ENCODE peak calls at places on chromosomes 6 and 20, in five cellular contexts. W is body of pancreas, Y is HCT116, Z is prostate gland, T is H1. O is an unnamed sample.
A peak's percentile ranks its signal among the peaks of the same experiment; 100 is the strongest.

GRCh38 chr20:52809003-52809402 is 163.2 kb upstream of the TSHZ2 start:
- DNase-seq in Z (no peak), Y (no peak), T (no peak), W (no peak), O (no peak)

GRCh38 chr6:88761237-88762031 is 202.0 kb downstream of the RNGTT start:
- DNase-seq in T (no peak), W (no peak), Y (no peak), Z (no peak), O (no peak)

GRCh38 chr6:1893470-1894130 is 283.9 kb downstream of the FOXC1 start:
- DNase-seq in T (no peak), Z (no peak), W (peak; percentile 43), Y (no peak), O (no peak)

GRCh38 chr6:122400121-122400450 is 634 bp downstream of the HSF2 start:
- DNase-seq in Y (no peak), Z (no peak), W (no peak), T (no peak), O (no peak)

GRCh38 chr6:118810420-118811027 is 83.4 kb upstream of the ASF1A start:
- DNase-seq in Y (no peak), W (peak; percentile 17), Z (no peak), T (no peak), O (peak; percentile 66)

GRCh38 chr6:140736227-140736626 is 1361.8 kb upstream of the CITED2 start:
- DNase-seq in W (no peak), Y (no peak), T (no peak), Z (no peak), O (no peak)

GRCh38 chr20:56765172-56766073 is 136.3 kb downstream of the TFAP2C start:
- DNase-seq in T (no peak), W (no peak), Y (no peak), Z (peak; percentile 15), O (no peak)

GRCh38 chr6:107652526-107653182 is 162.7 kb downstream of the SOBP start:
- DNase-seq in Z (no peak), W (no peak), T (no peak), Y (no peak), O (no peak)

GRCh38 chr20:878511-879307 is 37.4 kb downstream of the ANGPT4 start:
- DNase-seq in Y (no peak), T (peak; percentile 81), Z (no peak), W (no peak), O (no peak)

GRCh38 chr20:52652271-52652670 is 319.9 kb upstream of the TSHZ2 start:
- DNase-seq in Y (no peak), Z (no peak), W (no peak), T (no peak), O (no peak)

GRCh38 chr6:18039481-18039880 is 52.0 kb upstream of the KIF13A start:
- DNase-seq in T (no peak), W (no peak), Z (no peak), Y (no peak), O (no peak)

GRCh38 chr6:45310118-45310788 is 17.9 kb upstream of the RUNX2 start:
- DNase-seq in T (no peak), Y (no peak), Z (no peak), W (no peak), O (no peak)

GRCh38 chr6:36224918-36225461 is 28.4 kb downstream of the BRPF3 start:
- DNase-seq in Y (no peak), W (no peak), Z (no peak), T (no peak), O (no peak)

GRCh38 chr6:105346052-105346451 is 56.8 kb downstream of the PREP start:
- DNase-seq in W (no peak), Y (no peak), Z (no peak), T (no peak), O (no peak)

GRCh38 chr6:36857325-36857724 is 17.3 kb downstream of the PPIL1 start:
- DNase-seq in W (no peak), Z (no peak), Y (no peak), T (no peak), O (no peak)

GRCh38 chr6:46799657-46800056 is 6.5 kb downstream of the MEP1A start:
- DNase-seq in T (no peak), Z (no peak), W (no peak), Y (no peak), O (no peak)

GRCh38 chr6:10395946-10396577 is 18.8 kb downstream of the TFAP2A start:
- DNase-seq in Y (no peak), T (no peak), W (no peak), Z (no peak), O (no peak)

GRCh38 chr20:41408986-41409385 is 42.4 kb upstream of the EMILIN3 start:
- DNase-seq in Y (no peak), W (no peak), T (no peak), Z (no peak), O (no peak)

GRCh38 chr20:58649288-58650180 is 1.5 kb upstream of the STX16 start:
- DNase-seq in W (peak; percentile 31), Z (no peak), Y (no peak), T (peak; percentile 56), O (peak; percentile 33)

GRCh38 chr6:54717849-54718455 is 128.6 kb upstream of the FAM83B start:
- DNase-seq in T (peak; percentile 79), W (peak; percentile 89), Y (peak; percentile 63), Z (peak; percentile 79), O (peak; percentile 46)

GRCh38 chr6:32183483-32184083 is 470 bp downstream of the AGER start:
- DNase-seq in Y (no peak), Z (no peak), W (no peak), T (no peak), O (no peak)

GRCh38 chr20:51738877-51739447 is 29.2 kb downstream of the ATP9A start:
- DNase-seq in Y (peak; percentile 80), T (no peak), Z (no peak), W (no peak), O (no peak)

GRCh38 chr20:61560361-61560853 is 308.3 kb downstream of the CDH4 start:
- DNase-seq in W (peak; percentile 52), Z (no peak), Y (no peak), T (peak; percentile 81), O (peak; percentile 49)

GRCh38 chr6:84526631-84527030 is 237.8 kb downstream of the TBX18 start:
- DNase-seq in Y (no peak), W (no peak), T (no peak), Z (no peak), O (no peak)

GRCh38 chr6:107941627-107942026 is 16.4 kb downstream of the SEC63 start:
- DNase-seq in Z (no peak), T (no peak), Y (no peak), W (peak; percentile 32), O (peak; percentile 36)

GRCh38 chr6:122789862-122790739 is 1.0 kb downstream of the SMPDL3A start:
- DNase-seq in Z (peak; percentile 36), T (no peak), W (peak; percentile 54), Y (no peak), O (no peak)

GRCh38 chr6:33742092-33742491 is 4.6 kb downstream of the IP6K3 start:
- DNase-seq in T (no peak), Y (no peak), Z (no peak), W (no peak), O (no peak)

GRCh38 chr6:156102129-156102528 is 646.5 kb upstream of the NOX3 start:
- DNase-seq in Y (peak; percentile 21), Z (no peak), T (peak; percentile 45), W (no peak), O (no peak)

GRCh38 chr20:53926428-53927028 is 143.9 kb downstream of the BCAS1 start:
- DNase-seq in Y (no peak), W (no peak), T (no peak), Z (no peak), O (no peak)
- TF ChIP-seq POLR2A in Y (no peak), W (no peak), T (no peak), Z (peak; percentile 28), O (no peak)

GRCh38 chr6:79076160-79076559 is 1.9 kb downstream of the PHIP start:
- DNase-seq in W (no peak), Y (no peak), T (no peak), Z (no peak), O (no peak)

GRCh38 chr6:79070206-79070825 is 7.7 kb downstream of the PHIP start:
- DNase-seq in Y (no peak), Z (no peak), T (no peak), W (no peak), O (no peak)

GRCh38 chr6:79072640-79073181 is 5.3 kb downstream of the PHIP start:
- DNase-seq in Y (no peak), W (no peak), Z (no peak), T (no peak), O (no peak)

GRCh38 chr6:79073888-79074287 is 4.2 kb downstream of the PHIP start:
- DNase-seq in W (no peak), Y (no peak), T (no peak), Z (no peak), O (no peak)

DNA sequence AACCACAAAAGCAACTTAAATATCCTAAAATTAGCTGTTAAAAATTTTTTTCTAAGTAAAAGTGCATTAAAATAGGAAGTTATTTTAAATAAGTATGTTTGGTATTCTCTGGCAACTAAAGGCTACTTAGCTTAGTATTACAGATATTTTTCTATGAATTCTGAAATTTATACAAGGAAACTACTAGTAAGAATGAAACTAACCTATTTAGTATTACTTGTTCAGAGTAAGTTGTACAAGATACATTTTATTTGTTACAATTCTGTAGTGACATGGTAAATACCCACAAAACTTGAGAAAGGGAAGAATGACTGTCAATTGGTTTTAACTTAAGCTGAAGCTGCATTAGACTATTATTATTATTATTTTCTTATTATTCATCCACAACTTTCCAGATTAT is 6.5 kb downstream of the PHIP start:
- DNase-seq in Z (no peak), W (no peak), Y (no peak), T (no peak), O (no peak)
- H3K4me1 ChIP-seq in Z (peaks cover 4% of the 10 kb centered on the region), W (peaks cover 17% of the 10 kb centered on the region), Y (peaks cover 4% of the 10 kb centered on the region), T (no peaks in the 10 kb centered on the region), O (peaks cover 27% of the 10 kb centered on the region)

GRCh38 chr20:59723108-59723500 is 118.8 kb downstream of the PHACTR3 start:
- DNase-seq in Y (no peak), Z (no peak), W (no peak), T (no peak), O (no peak)
- TF ChIP-seq POLR2A in Y (no peak), Z (no peak), W (no peak), T (no peak), O (no peak)

GRCh38 chr6:15489563-15489962 is 173.3 kb downstream of the DTNBP1 start:
- DNase-seq in W (no peak), T (no peak), Z (no peak), Y (no peak), O (no peak)
- H3K4me1 ChIP-seq in W (no peaks in the 10 kb centered on the region), T (peaks cover 22% of the 10 kb centered on the region), Z (no peaks in the 10 kb centered on the region), Y (no peaks in the 10 kb centered on the region), O (peaks cover 10% of the 10 kb centered on the region)

DNA sequence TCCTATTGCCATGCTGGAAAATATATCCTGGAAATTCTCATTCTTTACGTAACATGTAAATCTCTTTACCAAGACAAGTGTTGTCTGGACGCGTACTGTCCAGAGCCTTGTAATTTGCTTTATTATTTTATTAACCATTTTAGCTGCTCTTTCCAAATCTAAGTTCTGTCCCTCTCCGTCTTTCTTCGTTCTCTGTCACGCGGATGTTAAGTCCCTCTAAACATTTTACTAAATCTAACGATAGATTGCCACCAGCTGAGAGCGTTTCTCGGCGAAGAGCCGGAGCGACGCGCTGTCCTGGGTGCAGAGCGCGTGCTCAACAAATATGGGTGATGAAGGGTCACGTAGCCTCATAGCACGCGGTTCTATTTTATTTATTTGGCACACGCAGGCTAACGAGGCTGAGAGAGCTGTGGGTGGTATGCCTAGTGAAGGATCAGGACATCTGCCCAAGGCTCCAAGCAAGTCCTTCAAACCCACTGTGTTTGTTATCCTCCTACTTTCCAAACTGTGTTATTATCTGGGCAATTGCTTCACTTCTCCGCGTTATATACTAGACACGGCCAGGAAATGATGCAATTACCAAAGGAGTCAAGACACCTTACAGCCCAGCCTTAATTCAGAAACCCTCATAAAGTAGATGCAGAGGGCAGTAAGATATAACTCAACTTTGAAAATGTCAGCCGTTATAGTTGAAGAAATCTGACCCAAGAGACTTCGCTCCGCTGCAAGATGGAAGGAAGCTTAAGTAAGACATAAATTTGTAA is 10.0 kb upstream of the NCOA7 start:
- DNase-seq in W (peak; percentile 63), Z (peak; percentile 41), Y (peak; percentile 60), T (peak; percentile 55), O (peak; percentile 72)
- TF ChIP-seq POLR2A in W (peak; percentile 36), Z (no peak), Y (peak; percentile 91), T (peak; percentile 24), O (peak; percentile 67)